ENCODE peak calls at places on chromosomes 16 and 17, in six cellular contexts. V is CD8-positive, alpha-beta memory T cell; A is ascending aorta; T is GM12878; Q is transverse colon; C is IMR-90. N is an unnamed sample.

GRCh38 chr16:31430380-31431052 is 2.4 kb upstream of the COX6A2 start:
- DNase-seq in V (no peak), A (no peak), T (no peak), Q (no peak), C (no peak), N (no peak)

GRCh38 chr17:19876524-19877161 is 8.9 kb upstream of the ULK2 start:
- DNase-seq in V (peak), A (peak), T (no peak), Q (peak), C (no peak), N (no peak)

GRCh38 chr16:50653633-50654524 is 27.2 kb downstream of the SNX20 start:
- DNase-seq in V (no peak), A (no peak), T (no peak), Q (no peak), C (no peak), N (no peak)

GRCh38 chr17:72538921-72539352 is 418.1 kb downstream of the SOX9 start:
- DNase-seq in V (no peak), A (no peak), T (no peak), Q (peak), C (no peak), N (no peak)

GRCh38 chr16:2977440-2977839 is 2.8 kb downstream of the PKMYT1 start:
- DNase-seq in V (no peak), A (no peak), T (no peak), Q (peak), C (no peak), N (no peak)

GRCh38 chr16:66502020-66502913 is 47.7 kb downstream of the TK2 start:
- DNase-seq in V (no peak), A (peak), T (no peak), Q (no peak), C (peak), N (peak)

GRCh38 chr16:30368122-30368791 is 2.0 kb downstream of the TBC1D10B start:
- DNase-seq in V (no peak), A (no peak), T (no peak), Q (no peak), C (peak), N (peak)

GRCh38 chr17:82465023-82465603 is 6.6 kb downstream of the NARF start:
- DNase-seq in V (no peak), A (no peak), T (no peak), Q (no peak), C (no peak), N (no peak)

GRCh38 chr16:48609453-48610023 is 442 bp downstream of the N4BP1 start:
- DNase-seq in V (peak), A (peak), T (no peak), Q (peak), C (peak), N (peak)

GRCh38 chr16:706189-707061 is 824 bp upstream of the FBXL16 start:
- DNase-seq in V (no peak), A (no peak), T (no peak), Q (no peak), C (no peak), N (no peak)

GRCh38 chr17:57874434-57875108 is 24.7 kb upstream of the MRPS23 start:
- DNase-seq in V (no peak), A (peak), T (no peak), Q (peak), C (peak), N (peak)

GRCh38 chr17:57084361-57084801 is 665 bp upstream of the AKAP1 start:
- DNase-seq in V (no peak), A (no peak), T (no peak), Q (no peak), C (peak), N (peak)

GRCh38 chr17:17384961-17385360 is 81.8 kb downstream of the NT5M start:
- DNase-seq in V (no peak), A (no peak), T (no peak), Q (no peak), C (no peak), N (peak)

GRCh38 chr16:52597772-52598483 is 51.0 kb upstream of the TOX3 start:
- DNase-seq in V (no peak), A (no peak), T (no peak), Q (peak), C (no peak), N (no peak)

GRCh38 chr17:41002814-41003213 is 3.1 kb upstream of the KRTAP3-2 start:
- DNase-seq in V (no peak), A (no peak), T (no peak), Q (no peak), C (peak), N (peak)

GRCh38 chr16:82152192-82152591 is 17.8 kb downstream of the MPHOSPH6 start:
- DNase-seq in V (no peak), A (no peak), T (no peak), Q (no peak), C (peak), N (no peak)

GRCh38 chr17:13085578-13085977 is 67.8 kb upstream of the ELAC2 start:
- DNase-seq in V (no peak), A (no peak), T (no peak), Q (no peak), C (no peak), N (peak)

GRCh38 chr16:8708546-8708945 is 34.1 kb downstream of the ABAT start:
- DNase-seq in V (no peak), A (no peak), T (no peak), Q (no peak), C (no peak), N (no peak)

GRCh38 chr16:83914091-83914710 is 15.3 kb downstream of the MLYCD start:
- DNase-seq in V (no peak), A (no peak), T (no peak), Q (no peak), C (no peak), N (peak)

GRCh38 chr17:50629902-50630301 is 4.8 kb upstream of the ABCC3 start:
- DNase-seq in V (no peak), A (no peak), T (no peak), Q (no peak), C (no peak), N (peak)

GRCh38 chr17:82372063-82372590 is 562 bp downstream of the UTS2R start:
- DNase-seq in V (no peak), A (no peak), T (no peak), Q (no peak), C (no peak), N (no peak)

GRCh38 chr17:66088173-66088572 is 103.8 kb downstream of the CEP112 start:
- DNase-seq in V (no peak), A (no peak), T (no peak), Q (no peak), C (no peak), N (no peak)

GRCh38 chr16:12802661-12803060 is 1.0 kb downstream of the CPPED1 start:
- DNase-seq in V (no peak), A (no peak), T (no peak), Q (no peak), C (no peak), N (peak)

GRCh38 chr17:50033316-50033715 is 22.6 kb upstream of the ITGA3 start:
- DNase-seq in V (no peak), A (peak), T (no peak), Q (no peak), C (peak), N (no peak)

GRCh38 chr17:57106836-57107497 is 21.9 kb downstream of the AKAP1 start:
- DNase-seq in V (no peak), A (no peak), T (no peak), Q (no peak), C (no peak), N (no peak)

GRCh38 chr17:50149425-50150353 is 788 bp downstream of the PPP1R9B start:
- DNase-seq in V (peak), A (no peak), T (no peak), Q (peak), C (peak), N (peak)

GRCh38 chr17:10776372-10776771 is 27.5 kb downstream of the TMEM238L start:
- DNase-seq in V (no peak), A (no peak), T (no peak), Q (no peak), C (no peak), N (no peak)

GRCh38 chr16:77288222-77288621 is 89.0 kb downstream of the SYCE1L start:
- DNase-seq in V (no peak), A (no peak), T (no peak), Q (no peak), C (peak), N (peak)

GRCh38 chr16:84190731-84191388 is at the start of gene ADAD2:
- DNase-seq in V (no peak), A (no peak), T (no peak), Q (no peak), C (no peak), N (peak)

GRCh38 chr16:2991566-2992261 is 11.5 kb upstream of the PKMYT1 start:
- DNase-seq in V (no peak), A (no peak), T (no peak), Q (no peak), C (no peak), N (no peak)

GRCh38 chr17:74464730-74465377 is 1.6 kb upstream of the CD300A start:
- DNase-seq in V (no peak), A (no peak), T (no peak), Q (no peak), C (no peak), N (no peak)

GRCh38 chr17:74467221-74467951 is 952 bp downstream of the CD300A start:
- DNase-seq in V (no peak), A (no peak), T (peak), Q (peak), C (no peak), N (peak)

GRCh38 chr17:74466785-74467158 is 338 bp downstream of the CD300A start:
- DNase-seq in V (no peak), A (no peak), T (no peak), Q (no peak), C (no peak), N (no peak)

GRCh38 chr17:74465378-74466110 is 890 bp upstream of the CD300A start:
- DNase-seq in V (no peak), A (no peak), T (no peak), Q (no peak), C (no peak), N (peak)

DNA sequence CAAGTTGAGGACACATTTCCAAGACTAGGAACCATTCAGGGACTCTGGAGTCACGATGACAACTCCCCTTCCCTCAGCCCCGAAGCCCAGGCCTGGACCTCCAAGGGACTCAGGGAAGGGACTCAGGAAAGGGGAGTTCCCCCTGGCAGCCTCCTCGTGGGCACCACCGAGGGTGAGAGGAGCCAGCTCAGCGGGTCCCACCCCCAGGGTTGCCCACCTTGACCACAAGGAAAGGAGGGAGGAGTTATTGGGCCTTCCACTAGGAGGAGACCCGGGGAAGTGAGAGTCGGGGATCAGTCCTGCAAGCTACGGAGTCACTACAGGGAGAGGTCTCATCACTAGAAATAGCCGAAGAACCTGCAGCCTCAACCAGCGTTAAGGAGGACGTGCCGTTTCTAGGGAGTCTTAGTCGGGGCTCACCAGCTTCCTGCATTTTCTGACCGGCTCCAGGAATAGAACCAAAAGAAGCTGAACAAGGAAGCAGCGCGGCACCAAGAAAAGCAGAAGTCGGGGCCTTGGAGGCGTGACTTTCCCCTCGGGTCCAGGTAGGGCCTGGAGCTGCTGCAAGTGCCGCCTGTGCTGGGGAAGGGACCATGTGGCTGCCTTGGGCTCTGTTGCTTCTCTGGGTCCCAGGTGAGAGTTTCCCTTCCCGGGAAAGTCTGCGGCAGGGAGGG is at the start of gene CD300A:
- DNase-seq in V (no peak), A (no peak), T (no peak), Q (no peak), C (no peak), N (peak)
- H3K4me3 ChIP-seq in V (peak), A (peak), T (peak), Q (no peak), C (no peak), N (no peak)

GRCh38 chr17:78375401-78376079 is 2.9 kb upstream of the PGS1 start:
- DNase-seq in V (no peak), A (peak), T (no peak), Q (no peak), C (peak), N (peak)
- H3K27ac ChIP-seq in V (no peak), A (peak), T (no peak), Q (peak), C (peak), N (peak)

DNA sequence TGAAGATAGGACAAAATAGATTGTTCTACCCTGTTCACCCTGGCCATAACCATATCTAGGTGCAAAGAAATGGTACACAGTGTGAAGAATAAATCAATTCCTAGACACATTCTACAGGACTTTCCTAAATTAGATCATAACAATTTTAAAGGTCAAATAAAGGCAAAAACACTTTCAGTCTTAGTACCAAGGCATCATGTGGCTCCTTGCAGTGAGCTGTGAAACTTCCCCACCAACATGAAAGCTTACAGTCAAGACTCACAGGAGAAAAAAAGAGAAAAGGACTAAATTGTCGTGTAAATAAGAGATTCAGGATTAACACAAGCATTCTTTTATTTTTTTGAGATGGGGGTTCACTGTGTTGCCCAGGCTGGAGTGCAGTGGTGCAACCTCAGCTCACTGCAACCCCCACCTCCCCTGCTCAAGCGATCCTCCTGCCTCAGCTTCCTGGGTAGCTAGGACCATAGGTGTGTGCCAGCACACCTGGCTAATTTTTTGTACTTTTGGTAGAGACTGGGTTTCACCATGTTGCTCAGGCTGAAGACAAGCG is 14.2 kb downstream of the NSMCE1 start:
- DNase-seq in V (no peak), A (no peak), T (peak), Q (no peak), C (no peak), N (no peak)
- H3K4me3 ChIP-seq in V (no peak), A (no peak), T (no peak), Q (no peak), C (no peak), N (no peak)

GRCh38 chr17:2370211-2370589 is 30.7 kb downstream of the MNT start:
- DNase-seq in V (no peak), A (no peak), T (no peak), Q (no peak), C (no peak), N (no peak)

GRCh38 chr17:2369039-2369438 is 31.7 kb downstream of the SGSM2 start:
- DNase-seq in V (no peak), A (no peak), T (no peak), Q (no peak), C (no peak), N (peak)

GRCh38 chr17:2368383-2368782 is 31.1 kb downstream of the SGSM2 start:
- DNase-seq in V (no peak), A (no peak), T (no peak), Q (no peak), C (no peak), N (peak)

GRCh38 chr17:2371183-2372130 is 29.4 kb downstream of the MNT start:
- DNase-seq in V (no peak), A (no peak), T (no peak), Q (no peak), C (no peak), N (peak)

DNA sequence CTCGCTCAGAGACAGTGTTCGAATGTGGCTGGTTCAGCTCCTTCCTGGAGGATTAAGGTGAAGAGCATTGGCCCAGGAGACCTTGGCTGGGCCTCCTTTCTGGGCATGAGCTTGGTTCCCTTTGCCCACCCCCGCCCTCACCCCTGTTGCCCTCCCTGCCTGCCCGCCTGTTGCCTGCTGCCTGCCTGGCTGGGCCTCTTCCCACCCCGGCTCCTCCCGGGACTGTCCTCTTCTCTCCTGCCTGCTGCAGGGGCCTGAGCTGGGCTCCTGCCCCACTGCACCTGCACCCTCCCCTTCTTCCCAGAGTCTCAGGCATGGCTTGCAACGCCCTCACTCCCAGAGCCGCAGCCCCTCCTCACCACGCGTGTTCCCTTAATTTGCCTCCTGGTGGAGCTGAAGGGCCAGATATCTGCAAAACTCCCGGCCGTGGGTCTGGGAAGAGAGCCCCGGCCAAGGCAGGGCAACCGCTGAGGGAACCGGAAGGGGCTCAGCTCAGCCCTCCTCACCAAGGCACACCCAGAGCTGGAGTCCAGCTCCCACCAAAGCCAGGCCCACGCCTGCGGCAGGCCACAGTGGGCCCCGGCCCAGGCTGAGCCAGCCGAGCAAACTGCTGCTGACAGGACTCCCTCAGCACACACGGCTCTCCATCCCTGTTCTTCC is 31.2 kb downstream of the MNT start:
- DNase-seq in V (no peak), A (no peak), T (no peak), Q (no peak), C (no peak), N (peak)
- H3K27ac ChIP-seq in V (no peak), A (no peak), T (no peak), Q (no peak), C (no peak), N (no peak)